ENCODE peak calls at places on chromosomes 13 and 19, in seven cellular contexts. A is HCT116, E is HepG2, D is GM12878, N is K562, C is SK-N-SH, U is Panc1. Z is an unnamed sample. For H3K9me3, the result is how much of the 10 kb centered on the place peaks cover.

GRCh38 chr19:27657271-27658051 is 1555.5 kb downstream of the UQCRFS1 start:
- DNase-seq in A (no peak), E (no peak), D (no peak), N (no peak), C (no peak), U (no peak), Z (no peak)

GRCh38 chr13:76976488-76976887 is 15.4 kb upstream of the CLN5 start:
- DNase-seq in A (no peak), E (no peak), D (no peak), N (no peak), C (no peak), U (no peak), Z (no peak)

GRCh38 chr13:57557979-57558529 is 73.5 kb upstream of the PCDH17 start:
- DNase-seq in A (no peak), E (peak), D (no peak), N (no peak), C (peak), U (no peak), Z (no peak)

GRCh38 chr19:13164370-13165090 is 14.3 kb downstream of the IER2 start:
- DNase-seq in A (no peak), E (peak), D (no peak), N (peak), C (peak), U (no peak), Z (no peak)

GRCh38 chr19:34134190-34135032 is 37.9 kb upstream of the LSM14A start:
- DNase-seq in A (peak), E (peak), D (peak), N (peak), C (peak), U (peak), Z (peak)

GRCh38 chr19:46896076-46896794 is 35.4 kb downstream of the ARHGAP35 start:
- DNase-seq in A (no peak), E (no peak), D (no peak), N (no peak), C (no peak), U (no peak), Z (no peak)

GRCh38 chr19:11673608-11674041 is 65.1 kb downstream of the ZNF823 start:
- DNase-seq in A (no peak), E (peak), D (no peak), N (peak), C (no peak), U (no peak), Z (no peak)

GRCh38 chr19:12982648-12983047 is 12.6 kb upstream of the NFIX start:
- DNase-seq in A (no peak), E (no peak), D (no peak), N (no peak), C (no peak), U (no peak), Z (no peak)

GRCh38 chr13:77918391-77919261 is at the start of gene EDNRB:
- DNase-seq in A (no peak), E (no peak), D (no peak), N (no peak), C (peak), U (no peak), Z (peak)

GRCh38 chr19:5563008-5563431 is 4.7 kb downstream of the TINCR start:
- DNase-seq in A (no peak), E (no peak), D (no peak), N (no peak), C (peak), U (no peak), Z (peak)

GRCh38 chr19:38564981-38565685 is 52.6 kb downstream of the MAP4K1 start:
- DNase-seq in A (no peak), E (no peak), D (no peak), N (no peak), C (peak), U (no peak), Z (peak)

GRCh38 chr19:1370579-1371361 is 12.9 kb upstream of the NDUFS7 start:
- DNase-seq in A (no peak), E (no peak), D (no peak), N (no peak), C (no peak), U (no peak), Z (no peak)

GRCh38 chr19:18479964-18480723 is 41.7 kb downstream of the ELL start:
- DNase-seq in A (no peak), E (no peak), D (no peak), N (no peak), C (no peak), U (no peak), Z (no peak)

GRCh38 chr19:19997656-19998268 is 41.5 kb downstream of the ZNF682 start:
- DNase-seq in A (no peak), E (no peak), D (no peak), N (peak), C (peak), U (no peak), Z (no peak)

GRCh38 chr13:89393758-89394157 is 1722.6 kb downstream of the SLITRK5 start:
- DNase-seq in A (no peak), E (no peak), D (no peak), N (no peak), C (no peak), U (no peak), Z (no peak)

GRCh38 chr13:21399741-21400140 is 59.4 kb downstream of the ZDHHC20 start:
- DNase-seq in A (peak), E (no peak), D (no peak), N (no peak), C (no peak), U (no peak), Z (no peak)

GRCh38 chr13:70923863-70924752 is 815.9 kb upstream of the KLHL1 start:
- DNase-seq in A (no peak), E (no peak), D (no peak), N (no peak), C (no peak), U (no peak), Z (no peak)

GRCh38 chr13:49314344-49314882 is 66.7 kb downstream of the CDADC1 start:
- DNase-seq in A (peak), E (no peak), D (no peak), N (no peak), C (no peak), U (no peak), Z (no peak)

GRCh38 chr13:91592050-91593014 is 193.9 kb downstream of the GPC5 start:
- DNase-seq in A (no peak), E (no peak), D (no peak), N (no peak), C (no peak), U (no peak), Z (no peak)

GRCh38 chr13:105572401-105572800 is 963.1 kb downstream of the EFNB2 start:
- DNase-seq in A (no peak), E (no peak), D (no peak), N (no peak), C (no peak), U (no peak), Z (no peak)

GRCh38 chr19:40420766-40421467 is 4.9 kb downstream of the SERTAD1 start:
- DNase-seq in A (peak), E (peak), D (no peak), N (peak), C (peak), U (no peak), Z (peak)

GRCh38 chr13:32863596-32863995 is 152.6 kb upstream of the KL start:
- DNase-seq in A (no peak), E (no peak), D (no peak), N (no peak), C (no peak), U (no peak), Z (no peak)

GRCh38 chr19:7391218-7391670 is 42.5 kb downstream of the ARHGEF18 start:
- DNase-seq in A (peak), E (peak), D (no peak), N (no peak), C (no peak), U (peak), Z (peak)

GRCh38 chr19:17243854-17244617 is 1.7 kb downstream of the NR2F6 start:
- DNase-seq in A (no peak), E (peak), D (no peak), N (peak), C (peak), U (no peak), Z (no peak)

GRCh38 chr13:102225892-102226291 is 176.0 kb downstream of the FGF14 start:
- DNase-seq in A (no peak), E (no peak), D (no peak), N (no peak), C (no peak), U (no peak), Z (no peak)

GRCh38 chr13:77660841-77661250 is 36.6 kb upstream of the SLAIN1 start:
- DNase-seq in A (no peak), E (no peak), D (no peak), N (no peak), C (no peak), U (no peak), Z (no peak)

GRCh38 chr19:5971714-5972354 is 6.1 kb downstream of the RANBP3 start:
- DNase-seq in A (no peak), E (no peak), D (no peak), N (no peak), C (no peak), U (no peak), Z (no peak)

GRCh38 chr13:104553156-104553555 is 1486.9 kb upstream of the SLC10A2 start:
- DNase-seq in A (no peak), E (no peak), D (no peak), N (no peak), C (no peak), U (no peak), Z (no peak)

GRCh38 chr19:3580156-3580955 is 4.9 kb upstream of the GIPC3 start:
- DNase-seq in A (no peak), E (peak), D (no peak), N (no peak), C (no peak), U (no peak), Z (no peak)

GRCh38 chr13:42561752-42562467 is 12.0 kb upstream of the TNFSF11 start:
- DNase-seq in A (no peak), E (no peak), D (no peak), N (no peak), C (no peak), U (no peak), Z (no peak)

GRCh38 chr19:6873708-6874431 is 13.5 kb upstream of the ADGRE1 start:
- DNase-seq in A (no peak), E (no peak), D (no peak), N (no peak), C (no peak), U (no peak), Z (no peak)

GRCh38 chr13:110371550-110372465 is 64.7 kb downstream of the COL4A2 start:
- DNase-seq in A (no peak), E (no peak), D (peak), N (no peak), C (peak), U (no peak), Z (no peak)

GRCh38 chr19:37346091-37346490 is 24.8 kb upstream of the ZNF527 start:
- DNase-seq in A (no peak), E (no peak), D (no peak), N (no peak), C (no peak), U (no peak), Z (no peak)

GRCh38 chr13:26989261-26990007 is 182.2 kb downstream of the USP12 start:
- DNase-seq in A (no peak), E (no peak), D (no peak), N (no peak), C (no peak), U (no peak), Z (no peak)

GRCh38 chr13:73849292-73849691 is 284.9 kb downstream of the KLF12 start:
- DNase-seq in A (peak), E (peak), D (no peak), N (no peak), C (no peak), U (no peak), Z (peak)

GRCh38 chr19:5824791-5825577 is 14.5 kb downstream of the FUT6 start:
- DNase-seq in A (no peak), E (no peak), D (no peak), N (no peak), C (no peak), U (no peak), Z (no peak)

GRCh38 chr19:51181913-51182419 is 39.9 kb downstream of the SIGLEC7 start:
- DNase-seq in A (no peak), E (no peak), D (no peak), N (no peak), C (peak), U (no peak), Z (no peak)

GRCh38 chr19:49890349-49891311 is 6.1 kb downstream of the IL4I1 start:
- DNase-seq in A (no peak), E (no peak), D (no peak), N (peak), C (peak), U (no peak), Z (no peak)

GRCh38 chr13:37501187-37501586 is 97.4 kb downstream of the POSTN start:
- DNase-seq in A (no peak), E (no peak), D (no peak), N (no peak), C (no peak), U (no peak), Z (no peak)

GRCh38 chr13:34416833-34417425 is 525.1 kb upstream of the NBEA start:
- DNase-seq in A (no peak), E (no peak), D (no peak), N (no peak), C (no peak), U (no peak), Z (no peak)

GRCh38 chr19:56633021-56633420 is 9.9 kb upstream of the SMIM17 start:
- DNase-seq in A (no peak), E (no peak), D (no peak), N (no peak), C (no peak), U (no peak), Z (no peak)
- H3K9me3 ChIP-seq in A (under half), E (half or more), D (under half), N (under half), C (under half), U (under half), Z (half or more)

DNA sequence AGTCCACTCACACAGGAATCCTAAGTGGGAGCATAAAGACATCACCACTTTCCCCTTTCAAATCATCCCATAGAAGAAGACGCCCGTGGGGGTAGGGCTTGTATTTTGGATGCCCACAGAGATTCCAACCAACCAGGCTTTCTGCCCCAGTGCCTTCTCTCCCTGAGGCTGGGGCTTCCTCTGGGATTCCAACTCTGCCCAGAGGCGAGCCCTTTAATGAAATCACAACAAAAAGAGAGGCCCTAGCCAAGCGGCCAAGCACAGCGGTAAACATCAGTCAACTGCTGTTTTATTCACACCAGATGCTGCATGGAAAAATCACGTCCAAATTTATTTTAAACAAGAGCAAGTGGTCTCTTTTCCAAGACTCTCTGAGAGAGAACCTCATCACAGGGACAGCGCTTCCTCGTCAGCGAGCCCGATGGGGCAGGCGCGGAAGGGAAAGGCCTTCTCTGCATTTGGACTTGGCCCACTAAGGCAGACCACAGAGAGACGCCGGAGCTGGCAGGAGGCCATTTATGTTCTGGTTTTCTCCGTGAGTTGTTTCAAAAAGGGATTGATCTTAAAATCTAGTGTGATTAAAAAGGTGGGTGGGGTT is 31.5 kb downstream of the ADPRHL1 start:
- DNase-seq in A (no peak), E (no peak), D (no peak), N (no peak), C (peak), U (no peak), Z (no peak)
- TF ChIP-seq REST in A (no peak), E (no peak), D (no peak), N (no peak), C (no peak), U (no peak), Z (no peak)

GRCh38 chr13:30755678-30756077 is 20.3 kb downstream of the ALOX5AP start:
- DNase-seq in A (no peak), E (no peak), D (no peak), N (no peak), C (no peak), U (no peak), Z (no peak)
- H3K4me3 ChIP-seq in A (no peak), E (no peak), D (no peak), N (no peak), C (no peak), U (no peak), Z (no peak)

GRCh38 chr19:23565256-23565655 is 121.8 kb downstream of the ZNF675 start:
- DNase-seq in A (no peak), E (no peak), D (no peak), N (no peak), C (no peak), U (no peak), Z (no peak)

GRCh38 chr19:23571175-23571574 is 115.8 kb downstream of the ZNF675 start:
- DNase-seq in A (no peak), E (no peak), D (no peak), N (no peak), C (no peak), U (no peak), Z (no peak)
- H3K9me3 ChIP-seq in A (under half), E (half or more), D (under half), N (under half), C (under half), U (under half), Z (under half)